ENCODE peak calls at places on chromosomes 4 and X, in six cellular contexts. One of them, this sample, is unnamed.

GRCh38 chr4:119750771-119751170 is 122.2 kb upstream of the PDE5A start:
- DNase-seq in WTC11: no peak
- DNase-seq in progenitor cell of endocrine pancreas: no peak
- DNase-seq in PC-3: no peak
- DNase-seq in GM23248: peak; percentile 80
- DNase-seq in HT1080: no peak
- DNase-seq in this sample: no peak

GRCh38 chr4:169464080-169464479 is 148.3 kb downstream of the NEK1 start:
- DNase-seq in WTC11: no peak
- DNase-seq in progenitor cell of endocrine pancreas: no peak
- DNase-seq in PC-3: no peak
- DNase-seq in GM23248: no peak
- DNase-seq in HT1080: no peak
- DNase-seq in this sample: no peak

GRCh38 chr4:46908148-46908547 is 897 bp downstream of the COX7B2 start:
- DNase-seq in WTC11: no peak
- DNase-seq in progenitor cell of endocrine pancreas: no peak
- DNase-seq in PC-3: no peak
- DNase-seq in GM23248: no peak
- DNase-seq in HT1080: no peak
- DNase-seq in this sample: no peak

GRCh38 chrX:10393899-10394298 is 226.5 kb downstream of the MID1 start:
- DNase-seq in WTC11: no peak
- DNase-seq in progenitor cell of endocrine pancreas: no peak
- DNase-seq in PC-3: peak; percentile 68
- DNase-seq in GM23248: no peak
- DNase-seq in HT1080: peak; percentile 2
- DNase-seq in this sample: no peak

GRCh38 chrX:132532955-132533354 is 44.1 kb upstream of the MBNL3 start:
- DNase-seq in WTC11: no peak
- DNase-seq in progenitor cell of endocrine pancreas: no peak
- DNase-seq in PC-3: peak; percentile 66
- DNase-seq in GM23248: peak; percentile 2
- DNase-seq in HT1080: peak; percentile 48
- DNase-seq in this sample: no peak

GRCh38 chr4:7336067-7336569 is 98.6 kb downstream of the PSAPL1 start:
- DNase-seq in WTC11: no peak
- DNase-seq in progenitor cell of endocrine pancreas: no peak
- DNase-seq in PC-3: no peak
- DNase-seq in GM23248: no peak
- DNase-seq in HT1080: no peak
- DNase-seq in this sample: no peak

GRCh38 chr4:141142423-141142822 is 9.2 kb upstream of the RNF150 start:
- DNase-seq in WTC11: no peak
- DNase-seq in progenitor cell of endocrine pancreas: no peak
- DNase-seq in PC-3: peak; percentile 73
- DNase-seq in GM23248: no peak
- DNase-seq in HT1080: peak; percentile 65
- DNase-seq in this sample: no peak

GRCh38 chr4:142741995-142742394 is 104.1 kb downstream of the INPP4B start:
- DNase-seq in WTC11: no peak
- DNase-seq in progenitor cell of endocrine pancreas: no peak
- DNase-seq in PC-3: peak; percentile 41
- DNase-seq in GM23248: no peak
- DNase-seq in HT1080: no peak
- DNase-seq in this sample: no peak

GRCh38 chr4:83112678-83113428 is 1.7 kb downstream of the PLAC8 start:
- DNase-seq in WTC11: no peak
- DNase-seq in progenitor cell of endocrine pancreas: no peak
- DNase-seq in PC-3: no peak
- DNase-seq in GM23248: peak; percentile 13
- DNase-seq in HT1080: no peak
- DNase-seq in this sample: no peak

GRCh38 chr4:58456727-58457384 is 1346.7 kb upstream of the IGFBP7 start:
- DNase-seq in WTC11: no peak
- DNase-seq in progenitor cell of endocrine pancreas: no peak
- DNase-seq in PC-3: no peak
- DNase-seq in GM23248: no peak
- DNase-seq in HT1080: no peak
- DNase-seq in this sample: no peak